ENCODE peak calls at places on chromosome 5, in nine cellular contexts. G, K, U, N, P, M, D, F and Q are unnamed samples.
A peak's percentile ranks its signal among the peaks of the same experiment; 100 is the strongest.

GRCh38 chr5:169004551-169004950 is 296.4 kb downstream of the SLIT3 start:
- DNase-seq in N (no peak), G (no peak), D (no peak), P (no peak), K (no peak), F (no peak), M (no peak), U (no peak), Q (no peak)

GRCh38 chr5:58262226-58262625 is 197.7 kb downstream of the PLK2 start:
- DNase-seq in P (no peak), U (no peak), K (no peak), D (no peak), N (peak; percentile 20), F (no peak), M (peak; percentile 37), G (no peak), Q (no peak)

GRCh38 chr5:75510417-75510835 is 1.0 kb downstream of the CERT1 start:
- DNase-seq in U (no peak), D (no peak), P (no peak), N (peak; percentile 34), K (no peak), F (no peak), G (no peak), M (no peak), Q (no peak)

GRCh38 chr5:32444946-32445758 is 612 bp upstream of the ZFR start:
- DNase-seq in U (no peak), N (no peak), P (no peak), M (no peak), D (no peak), K (no peak), F (no peak), G (no peak), Q (no peak)

GRCh38 chr5:148949871-148950863 is 112.7 kb downstream of the SH3TC2 start:
- DNase-seq in P (no peak), G (no peak), D (no peak), M (no peak), K (no peak), F (no peak), U (no peak), N (no peak), Q (no peak)

GRCh38 chr5:123304777-123305316 is 118.4 kb downstream of the CEP120 start:
- DNase-seq in D (no peak), N (no peak), U (no peak), M (no peak), P (no peak), F (no peak), G (no peak), K (no peak), Q (no peak)

GRCh38 chr5:156021866-156022265 is 305.1 kb upstream of the SGCD start:
- DNase-seq in P (no peak), M (no peak), K (no peak), D (no peak), G (no peak), U (no peak), N (no peak), F (no peak), Q (no peak)

GRCh38 chr5:61578858-61579503 is 246.9 kb downstream of the ZSWIM6 start:
- DNase-seq in M (no peak), G (no peak), P (no peak), U (no peak), N (no peak), D (no peak), K (no peak), F (no peak), Q (no peak)

GRCh38 chr5:179618923-179619554 is 4.4 kb downstream of the HNRNPH1 start:
- DNase-seq in G (no peak), P (no peak), U (no peak), F (no peak), K (no peak), D (no peak), M (no peak), N (no peak), Q (no peak)

GRCh38 chr5:98769006-98769255 is 4.5 kb upstream of the RGMB start:
- DNase-seq in G (no peak), N (no peak), P (peak; percentile 51), D (peak; percentile 33), K (no peak), M (no peak), F (peak; percentile 45), U (peak; percentile 76), Q (no peak)

GRCh38 chr5:141960018-141960417 is 2.0 kb upstream of the PCDH12 start:
- DNase-seq in G (no peak), P (no peak), F (peak; percentile 69), U (no peak), D (no peak), K (no peak), N (no peak), M (no peak), Q (no peak)

GRCh38 chr5:151357097-151357496 is 9.7 kb upstream of the SLC36A2 start:
- DNase-seq in K (no peak), M (no peak), D (no peak), U (no peak), N (no peak), F (no peak), G (no peak), P (no peak), Q (no peak)

GRCh38 chr5:134133995-134134541 is 19.6 kb downstream of the TCF7 start:
- DNase-seq in N (no peak), F (no peak), G (no peak), P (no peak), D (no peak), M (no peak), U (no peak), K (no peak), Q (no peak)

GRCh38 chr5:180323929-180324632 is 29.1 kb downstream of the GFPT2 start:
- DNase-seq in M (no peak), K (no peak), D (no peak), N (peak; percentile 50), F (no peak), G (no peak), P (no peak), U (peak; percentile 24), Q (no peak)

GRCh38 chr5:18394154-18394804 is 760.0 kb downstream of the TAF11L14 start:
- DNase-seq in U (peak; percentile 66), D (peak; percentile 33), P (no peak), N (peak; percentile 13), G (no peak), F (peak; percentile 39), M (no peak), K (peak; percentile 4), Q (peak; percentile 1)

GRCh38 chr5:34789021-34789531 is 49.9 kb upstream of the TTC23L start:
- DNase-seq in G (no peak), M (peak; percentile 6), F (no peak), D (no peak), N (peak; percentile 8), K (no peak), P (no peak), U (no peak), Q (peak; percentile 58)

GRCh38 chr5:148799737-148800527 is 26.5 kb upstream of the ADRB2 start:
- DNase-seq in U (no peak), F (no peak), K (no peak), P (no peak), G (no peak), M (no peak), N (peak; percentile 20), D (peak; percentile 14), Q (no peak)

GRCh38 chr5:154198611-154199230 is 8.2 kb downstream of the GALNT10 start:
- DNase-seq in K (no peak), M (peak; percentile 42), P (no peak), U (no peak), G (no peak), F (no peak), D (no peak), N (peak; percentile 92), Q (peak; percentile 80)